ENCODE peak calls at places on chromosomes 2 and 18, in five cellular contexts. One of them, this sample, is unnamed.

GRCh38 chr18:36195427-36196122 is 8.3 kb downstream of the MOCOS start:
- DNase-seq in hepatocyte: no peak
- DNase-seq in tibial artery: no peak
- DNase-seq in left ventricle myocardium superior: no peak
- DNase-seq in mesothelial cell of epicardium: no peak
- DNase-seq in this sample: no peak

GRCh38 chr2:102049756-102050443 is 58.1 kb downstream of the IL1R2 start:
- DNase-seq in hepatocyte: no peak
- DNase-seq in tibial artery: peak; percentile 81
- DNase-seq in left ventricle myocardium superior: no peak
- DNase-seq in mesothelial cell of epicardium: no peak
- DNase-seq in this sample: no peak

GRCh38 chr2:72109904-72110303 is 37.8 kb downstream of the CYP26B1 start:
- DNase-seq in hepatocyte: no peak
- DNase-seq in tibial artery: no peak
- DNase-seq in left ventricle myocardium superior: no peak
- DNase-seq in mesothelial cell of epicardium: no peak
- DNase-seq in this sample: no peak

GRCh38 chr2:96952976-96953610 is 33.3 kb downstream of the FAM178B start:
- DNase-seq in hepatocyte: peak; percentile 37
- DNase-seq in tibial artery: peak; percentile 47
- DNase-seq in left ventricle myocardium superior: peak; percentile 60
- DNase-seq in mesothelial cell of epicardium: no peak
- DNase-seq in this sample: no peak

GRCh38 chr2:86039963-86040655 is 65.6 kb downstream of the POLR1A start:
- DNase-seq in hepatocyte: no peak
- DNase-seq in tibial artery: no peak
- DNase-seq in left ventricle myocardium superior: no peak
- DNase-seq in mesothelial cell of epicardium: no peak
- DNase-seq in this sample: no peak

GRCh38 chr2:118227698-118228508 is 139.6 kb downstream of the INSIG2 start:
- DNase-seq in hepatocyte: no peak
- DNase-seq in tibial artery: no peak
- DNase-seq in left ventricle myocardium superior: no peak
- DNase-seq in mesothelial cell of epicardium: no peak
- DNase-seq in this sample: no peak

GRCh38 chr18:54551590-54551989 is 39.5 kb upstream of the DYNAP start:
- DNase-seq in hepatocyte: no peak
- DNase-seq in tibial artery: no peak
- DNase-seq in left ventricle myocardium superior: no peak
- DNase-seq in mesothelial cell of epicardium: no peak
- DNase-seq in this sample: no peak

GRCh38 chr2:3489449-3490115 is 29.7 kb downstream of the ADI1 start:
- DNase-seq in hepatocyte: no peak
- DNase-seq in tibial artery: no peak
- DNase-seq in left ventricle myocardium superior: no peak
- DNase-seq in mesothelial cell of epicardium: no peak
- DNase-seq in this sample: no peak

GRCh38 chr2:25274868-25275574 is 66.7 kb downstream of the DNMT3A start:
- DNase-seq in hepatocyte: no peak
- DNase-seq in tibial artery: no peak
- DNase-seq in left ventricle myocardium superior: peak; percentile 69
- DNase-seq in mesothelial cell of epicardium: no peak
- DNase-seq in this sample: no peak

GRCh38 chr18:22639026-22639463 is 221.3 kb upstream of the CTAGE1 start:
- DNase-seq in hepatocyte: no peak
- DNase-seq in tibial artery: no peak
- DNase-seq in left ventricle myocardium superior: no peak
- DNase-seq in mesothelial cell of epicardium: no peak
- DNase-seq in this sample: no peak

GRCh38 chr2:162091325-162092007 is 17.5 kb upstream of the DPP4 start:
- DNase-seq in hepatocyte: peak; percentile 76
- DNase-seq in tibial artery: no peak
- DNase-seq in left ventricle myocardium superior: no peak
- DNase-seq in mesothelial cell of epicardium: no peak
- DNase-seq in this sample: peak; percentile 82

GRCh38 chr2:8488001-8488738 is 193.7 kb upstream of the ID2 start:
- DNase-seq in hepatocyte: no peak
- DNase-seq in tibial artery: no peak
- DNase-seq in left ventricle myocardium superior: no peak
- DNase-seq in mesothelial cell of epicardium: no peak
- DNase-seq in this sample: no peak

GRCh38 chr2:113219889-113220641 is 46.3 kb downstream of the PSD4 start:
- DNase-seq in hepatocyte: peak; percentile 49
- DNase-seq in tibial artery: peak; percentile 73
- DNase-seq in left ventricle myocardium superior: peak; percentile 68
- DNase-seq in mesothelial cell of epicardium: no peak
- DNase-seq in this sample: peak; percentile 77

GRCh38 chr18:7945882-7946281 is 378.8 kb downstream of the PTPRM start:
- DNase-seq in hepatocyte: peak; percentile 78
- DNase-seq in tibial artery: no peak
- DNase-seq in left ventricle myocardium superior: no peak
- DNase-seq in mesothelial cell of epicardium: no peak
- DNase-seq in this sample: peak; percentile 32

GRCh38 chr2:240639566-240639965 is 14.3 kb downstream of the GPR35 start:
- DNase-seq in hepatocyte: no peak
- DNase-seq in tibial artery: no peak
- DNase-seq in left ventricle myocardium superior: no peak
- DNase-seq in mesothelial cell of epicardium: no peak
- DNase-seq in this sample: no peak

GRCh38 chr2:82790277-82791021 is 1668.6 kb downstream of the SUCLG1 start:
- DNase-seq in hepatocyte: peak; percentile 8
- DNase-seq in tibial artery: no peak
- DNase-seq in left ventricle myocardium superior: peak; percentile 20
- DNase-seq in mesothelial cell of epicardium: no peak
- DNase-seq in this sample: peak; percentile 8

GRCh38 chr2:3870997-3871396 is 167.6 kb downstream of the DCDC2C start:
- DNase-seq in hepatocyte: no peak
- DNase-seq in tibial artery: no peak
- DNase-seq in left ventricle myocardium superior: no peak
- DNase-seq in mesothelial cell of epicardium: no peak
- DNase-seq in this sample: no peak

GRCh38 chr2:200845194-200845593 is 19.3 kb downstream of the CLK1 start:
- DNase-seq in hepatocyte: no peak
- DNase-seq in tibial artery: no peak
- DNase-seq in left ventricle myocardium superior: no peak
- DNase-seq in mesothelial cell of epicardium: no peak
- DNase-seq in this sample: no peak

GRCh38 chr2:424306-425172 is 136.6 kb upstream of the ALKAL2 start:
- DNase-seq in hepatocyte: no peak
- DNase-seq in tibial artery: no peak
- DNase-seq in left ventricle myocardium superior: no peak
- DNase-seq in mesothelial cell of epicardium: peak; percentile 16
- DNase-seq in this sample: no peak

GRCh38 chr2:118130385-118130784 is 42.1 kb downstream of the INSIG2 start:
- DNase-seq in hepatocyte: no peak
- DNase-seq in tibial artery: no peak
- DNase-seq in left ventricle myocardium superior: no peak
- DNase-seq in mesothelial cell of epicardium: no peak
- DNase-seq in this sample: no peak

GRCh38 chr2:175318542-175318941 is 137.0 kb upstream of the ATP5MC3 start:
- DNase-seq in hepatocyte: no peak
- DNase-seq in tibial artery: no peak
- DNase-seq in left ventricle myocardium superior: no peak
- DNase-seq in mesothelial cell of epicardium: no peak
- DNase-seq in this sample: no peak

GRCh38 chr18:57970356-57971095 is 73.5 kb upstream of the NEDD4L start:
- DNase-seq in hepatocyte: no peak
- DNase-seq in tibial artery: no peak
- DNase-seq in left ventricle myocardium superior: no peak
- DNase-seq in mesothelial cell of epicardium: no peak
- DNase-seq in this sample: peak; percentile 13

This sample was measured in Calu3.